ENCODE peak calls at places on chromosome 10, in nine cellular contexts. D is CD8-positive, alpha-beta memory T cell; F is IMR-90; M is BE2C; Q is mammary epithelial cell; N is CD8-positive, alpha-beta T cell; W is CD4-positive, CD25-positive, alpha-beta regulatory T cell; S is uterus; Z is cardiac muscle cell. L is an unnamed sample.
A peak's percentile ranks its signal among the peaks of the same experiment; 100 is the strongest.

GRCh38 chr10:16923309-16923708 is 106.1 kb upstream of the RSU1 start:
- DNase-seq in D (no peak), F (no peak), M (no peak), Q (no peak), N (no peak), W (no peak), S (no peak), Z (peak; percentile 25), L (no peak)

GRCh38 chr10:113524539-113525490 is 28.0 kb upstream of the HABP2 start:
- DNase-seq in D (no peak), F (no peak), M (no peak), Q (no peak), N (no peak), W (no peak), S (no peak), Z (peak; percentile 23), L (no peak)

GRCh38 chr10:59177031-59177861 is 803 bp downstream of the PHYHIPL start:
- DNase-seq in D (no peak), F (peak; percentile 79), M (peak; percentile 75), Q (peak; percentile 79), N (no peak), W (no peak), S (peak; percentile 13), Z (peak; percentile 83), L (no peak)

GRCh38 chr10:116878123-116878522 is 28.8 kb downstream of the ENO4 start:
- DNase-seq in D (no peak), F (no peak), M (no peak), Q (no peak), N (no peak), W (no peak), S (no peak), Z (no peak), L (no peak)

GRCh38 chr10:44864637-44865288 is 46.4 kb upstream of the TMEM72 start:
- DNase-seq in D (peak; percentile 79), F (peak; percentile 75), M (peak; percentile 89), Q (peak; percentile 69), N (peak; percentile 80), W (peak; percentile 55), S (peak; percentile 95), Z (peak; percentile 88), L (peak; percentile 91)

GRCh38 chr10:110105873-110106272 is 98.1 kb downstream of the ADD3 start:
- DNase-seq in D (no peak), F (no peak), M (no peak), Q (no peak), N (no peak), W (no peak), S (no peak), Z (no peak), L (no peak)

GRCh38 chr10:88095291-88095721 is 231.9 kb downstream of the PTEN start:
- DNase-seq in D (no peak), F (peak; percentile 89), M (no peak), Q (peak; percentile 88), N (no peak), W (no peak), S (no peak), Z (peak; percentile 56), L (no peak)

GRCh38 chr10:13658864-13659685 is 72.3 kb downstream of the PRPF18 start:
- DNase-seq in D (no peak), F (no peak), M (no peak), Q (no peak), N (no peak), W (no peak), S (peak; percentile 26), Z (no peak), L (no peak)

GRCh38 chr10:101897633-101898032 is 54.0 kb upstream of the KCNIP2 start:
- DNase-seq in D (no peak), F (peak; percentile 75), M (peak; percentile 13), Q (no peak), N (no peak), W (no peak), S (no peak), Z (peak; percentile 27), L (no peak)

GRCh38 chr10:35182631-35183510 is 56.2 kb downstream of the CREM start:
- DNase-seq in D (no peak), F (no peak), M (no peak), Q (peak; percentile 1), N (no peak), W (no peak), S (no peak), Z (no peak), L (no peak)

GRCh38 chr10:133378251-133379096 is 588 bp upstream of the PAOX start:
- DNase-seq in D (peak; percentile 55), F (peak; percentile 32), M (peak; percentile 60), Q (peak; percentile 54), N (peak; percentile 55), W (peak; percentile 63), S (peak; percentile 69), Z (peak; percentile 59), L (peak; percentile 57)

GRCh38 chr10:78626471-78626870 is 442.3 kb upstream of the ZMIZ1 start:
- DNase-seq in D (no peak), F (no peak), M (no peak), Q (no peak), N (no peak), W (no peak), S (no peak), Z (no peak), L (no peak)

GRCh38 chr10:78623577-78624215 is 445.1 kb upstream of the ZMIZ1 start:
- DNase-seq in D (no peak), F (peak; percentile 90), M (no peak), Q (peak; percentile 74), N (no peak), W (no peak), S (no peak), Z (peak; percentile 68), L (no peak)

GRCh38 chr10:78624791-78625190 is 444.0 kb upstream of the ZMIZ1 start:
- DNase-seq in D (no peak), F (no peak), M (no peak), Q (no peak), N (no peak), W (no peak), S (peak; percentile 10), Z (no peak), L (no peak)

GRCh38 chr10:78629773-78630172 is 439.0 kb upstream of the ZMIZ1 start:
- DNase-seq in D (no peak), F (no peak), M (no peak), Q (no peak), N (no peak), W (no peak), S (no peak), Z (no peak), L (no peak)

GRCh38 chr10:78627254-78627795 is 441.4 kb upstream of the ZMIZ1 start:
- DNase-seq in D (no peak), F (no peak), M (no peak), Q (no peak), N (no peak), W (no peak), S (no peak), Z (no peak), L (no peak)
- H3K4me1 ChIP-seq in D (no peaks in the 10 kb centered on the region), F (peaks cover 13% of the 10 kb centered on the region), M (peaks cover under 1% of the 10 kb centered on the region), Q (no peaks in the 10 kb centered on the region), N (no peaks in the 10 kb centered on the region), W (no peaks in the 10 kb centered on the region), S (no peaks in the 10 kb centered on the region), Z (peaks cover 20% of the 10 kb centered on the region), L (peaks cover 1% of the 10 kb centered on the region)

GRCh38 chr10:510415-510881 is 179.0 kb downstream of the DIP2C start:
- DNase-seq in D (no peak), F (peak; percentile 16), M (no peak), Q (peak; percentile 12), N (no peak), W (no peak), S (no peak), Z (no peak), L (no peak)

GRCh38 chr10:511101-511848 is 178.2 kb downstream of the DIP2C start:
- DNase-seq in D (peak; percentile 66), F (peak; percentile 94), M (peak; percentile 93), Q (peak; percentile 81), N (peak; percentile 72), W (peak; percentile 38), S (peak; percentile 93), Z (peak; percentile 96), L (peak; percentile 96)

GRCh38 chr10:508726-509125 is 180.7 kb downstream of the DIP2C start:
- DNase-seq in D (no peak), F (no peak), M (no peak), Q (no peak), N (no peak), W (no peak), S (no peak), Z (no peak), L (no peak)

GRCh38 chr10:507908-508444 is 181.5 kb downstream of the DIP2C start:
- DNase-seq in D (no peak), F (no peak), M (no peak), Q (no peak), N (no peak), W (no peak), S (no peak), Z (no peak), L (no peak)

GRCh38 chr10:509361-510102 is 179.9 kb downstream of the DIP2C start:
- DNase-seq in D (no peak), F (no peak), M (no peak), Q (no peak), N (no peak), W (no peak), S (no peak), Z (no peak), L (no peak)
- H3K4me1 ChIP-seq in D (peaks cover 7% of the 10 kb centered on the region), F (peaks cover 3% of the 10 kb centered on the region), M (peaks cover 3% of the 10 kb centered on the region), Q (no peaks in the 10 kb centered on the region), N (peaks cover 14% of the 10 kb centered on the region), W (peaks cover 6% of the 10 kb centered on the region), S (no peaks in the 10 kb centered on the region), Z (peaks cover 22% of the 10 kb centered on the region), L (peaks cover 3% of the 10 kb centered on the region)

GRCh38 chr10:46318808-46319207 is 32.0 kb downstream of the ANTXRL start:
- DNase-seq in D (no peak), F (no peak), M (no peak), Q (no peak), N (no peak), W (no peak), S (no peak), Z (peak; percentile 41), L (no peak)
- H3K4me1 ChIP-seq in D (no peaks in the 10 kb centered on the region), F (peaks cover 25% of the 10 kb centered on the region), M (no peaks in the 10 kb centered on the region), Q (peaks cover 7% of the 10 kb centered on the region), N (no peaks in the 10 kb centered on the region), W (no peaks in the 10 kb centered on the region), S (no peaks in the 10 kb centered on the region), Z (peaks cover 7% of the 10 kb centered on the region), L (peaks cover 1% of the 10 kb centered on the region)

GRCh38 chr10:22667093-22667480 is 47.3 kb downstream of the PIP4K2A start:
- DNase-seq in D (peak; percentile 69), F (no peak), M (no peak), Q (no peak), N (no peak), W (no peak), S (no peak), Z (no peak), L (no peak)

GRCh38 chr10:22662693-22663330 is 51.6 kb downstream of the PIP4K2A start:
- DNase-seq in D (no peak), F (no peak), M (no peak), Q (no peak), N (no peak), W (no peak), S (no peak), Z (no peak), L (no peak)

GRCh38 chr10:22669163-22669711 is 45.1 kb downstream of the PIP4K2A start:
- DNase-seq in D (no peak), F (no peak), M (no peak), Q (no peak), N (no peak), W (no peak), S (no peak), Z (no peak), L (no peak)

GRCh38 chr10:22666287-22667092 is 47.9 kb downstream of the PIP4K2A start:
- DNase-seq in D (peak; percentile 87), F (peak; percentile 62), M (no peak), Q (no peak), N (peak; percentile 45), W (peak; percentile 53), S (no peak), Z (peak; percentile 73), L (no peak)

GRCh38 chr10:22665329-22665728 is 49.0 kb downstream of the PIP4K2A start:
- DNase-seq in D (no peak), F (no peak), M (no peak), Q (no peak), N (no peak), W (no peak), S (no peak), Z (no peak), L (no peak)
- H3K4me1 ChIP-seq in D (peaks cover 93% of the 10 kb centered on the region), F (peaks cover 3% of the 10 kb centered on the region), M (peaks cover 19% of the 10 kb centered on the region), Q (peaks cover 6% of the 10 kb centered on the region), N (peaks cover 91% of the 10 kb centered on the region), W (peaks cover 85% of the 10 kb centered on the region), S (no peaks in the 10 kb centered on the region), Z (peaks cover 12% of the 10 kb centered on the region), L (peaks cover 3% of the 10 kb centered on the region)

L was measured in lung.